ENCODE peak calls at places on chromosomes 4 and X, in ten cellular contexts. D, M, Q, H, A, F, B, S, T and W are unnamed samples.

GRCh38 chr4:102665527-102665926 is 95.2 kb downstream of the MANBA start:
- DNase-seq in B (no peak), H (no peak), T (no peak), F (no peak), Q (no peak), S (no peak), A (no peak), M (no peak), D (no peak), W (no peak)

GRCh38 chr4:83323136-83323535 is 11.5 kb downstream of the HPSE start:
- DNase-seq in B (no peak), H (no peak), T (no peak), D (no peak), M (no peak), S (no peak), A (no peak), F (no peak), Q (no peak), W (no peak)

GRCh38 chr4:147596976-147597375 is 20.2 kb upstream of the TMEM184C start:
- DNase-seq in S (peak), M (no peak), B (no peak), T (no peak), A (no peak), D (peak), H (no peak), Q (no peak), F (peak), W (peak)

GRCh38 chrX:143580266-143580665 is 55.6 kb downstream of the SLITRK4 start:
- DNase-seq in D (no peak), Q (no peak), H (no peak), T (no peak), F (no peak), S (peak), M (no peak), B (no peak), A (no peak), W (no peak)

GRCh38 chrX:110667706-110668105 is 127.9 kb downstream of the CHRDL1 start:
- DNase-seq in T (no peak), H (no peak), B (no peak), A (no peak), D (no peak), Q (no peak), M (no peak), F (no peak), S (peak), W (no peak)

GRCh38 chr4:103032575-103032974 is 13.1 kb upstream of the SLC9B1 start:
- DNase-seq in H (no peak), A (no peak), T (no peak), M (no peak), B (no peak), F (peak), S (peak), D (peak), Q (peak), W (peak)

GRCh38 chrX:119015407-119016242 is 41.2 kb downstream of the LONRF3 start:
- DNase-seq in T (peak), F (peak), A (no peak), S (peak), H (peak), D (peak), M (no peak), Q (no peak), B (no peak), W (peak)

GRCh38 chrX:132407704-132408103 is 81.1 kb downstream of the MBNL3 start:
- DNase-seq in S (no peak), D (no peak), Q (no peak), T (no peak), M (no peak), B (no peak), A (no peak), F (no peak), H (no peak), W (no peak)

GRCh38 chrX:15465347-15465746 is 27.8 kb downstream of the PIR start:
- DNase-seq in Q (no peak), A (no peak), D (no peak), S (no peak), B (no peak), H (peak), M (no peak), F (peak), T (no peak), W (no peak)

GRCh38 chr4:40058121-40058520 is 1.5 kb downstream of the N4BP2 start:
- DNase-seq in F (no peak), H (no peak), S (no peak), D (no peak), M (no peak), B (no peak), T (no peak), A (no peak), Q (no peak), W (no peak)

GRCh38 chrX:119247702-119248101 is 11.6 kb downstream of the PGRMC1 start:
- DNase-seq in F (no peak), D (no peak), M (no peak), H (no peak), S (no peak), T (no peak), A (no peak), Q (no peak), B (no peak), W (no peak)

GRCh38 chrX:50067435-50068292 is 133.1 kb downstream of the AKAP4 start:
- DNase-seq in F (peak), B (no peak), M (no peak), D (no peak), S (peak), T (no peak), Q (peak), A (no peak), H (no peak), W (peak)

GRCh38 chr4:165325732-165326512 is 1.5 kb upstream of the MSMO1 start:
- DNase-seq in B (no peak), F (peak), A (no peak), T (no peak), S (peak), D (peak), M (no peak), H (no peak), Q (no peak), W (peak)

GRCh38 chr4:14888790-14889189 is 113.5 kb upstream of the CPEB2 start:
- DNase-seq in H (no peak), T (no peak), B (no peak), D (no peak), M (no peak), F (no peak), S (no peak), A (no peak), Q (no peak), W (no peak)

GRCh38 chr4:120331486-120332281 is 265.0 kb upstream of the MAD2L1 start:
- DNase-seq in T (no peak), M (no peak), Q (no peak), A (no peak), F (peak), S (peak), D (peak), B (no peak), H (no peak), W (no peak)

GRCh38 chrX:16778993-16779392 is 7.3 kb upstream of the TXLNG start:
- DNase-seq in Q (no peak), M (no peak), T (no peak), A (no peak), D (no peak), B (no peak), F (no peak), H (no peak), S (no peak), W (no peak)

GRCh38 chr4:113101669-113102068 is 52.2 kb downstream of the ANK2 start:
- DNase-seq in T (no peak), H (no peak), F (peak), D (no peak), M (no peak), A (no peak), B (no peak), S (peak), Q (no peak), W (peak)

GRCh38 chrX:12494400-12495138 is 296.6 kb upstream of the PRPS2 start:
- DNase-seq in F (no peak), Q (no peak), S (no peak), A (no peak), D (no peak), B (no peak), T (no peak), M (no peak), H (no peak), W (no peak)

GRCh38 chr4:1237981-1238675 is 10.8 kb downstream of the CTBP1 start:
- DNase-seq in A (no peak), S (no peak), B (no peak), D (no peak), F (no peak), Q (no peak), H (no peak), T (no peak), M (no peak), W (no peak)

GRCh38 chr4:1167244-1167949 is 5.0 kb downstream of the SPON2 start:
- DNase-seq in Q (peak), S (peak), B (peak), D (peak), M (peak), A (peak), F (peak), T (peak), H (peak), W (peak)

GRCh38 chrX:123331349-123331748 is 147.3 kb downstream of the GRIA3 start:
- DNase-seq in H (no peak), D (no peak), M (no peak), A (no peak), T (no peak), B (no peak), S (no peak), F (no peak), Q (no peak), W (no peak)

GRCh38 chrX:627510-627964 is 3.1 kb upstream of the SHOX start:
- DNase-seq in F (no peak), B (no peak), Q (no peak), T (no peak), H (no peak), A (no peak), S (no peak), M (no peak), D (no peak), W (no peak)

GRCh38 chrX:20437678-20438077 is 171.0 kb upstream of the RPS6KA3 start:
- DNase-seq in Q (no peak), T (no peak), B (no peak), M (no peak), A (peak), F (no peak), S (no peak), D (no peak), H (no peak), W (no peak)

GRCh38 chr4:168337550-168337940 is 19.0 kb upstream of the DDX60 start:
- DNase-seq in A (no peak), M (no peak), Q (no peak), S (no peak), B (no peak), H (no peak), D (no peak), F (peak), T (no peak), W (no peak)

GRCh38 chr4:85938062-85938461 is 421.8 kb downstream of the MAPK10 start:
- DNase-seq in A (no peak), T (no peak), F (no peak), D (no peak), H (no peak), Q (no peak), S (no peak), M (no peak), B (no peak), W (no peak)

GRCh38 chrX:32954125-32954524 is 257.2 kb downstream of the DMD start:
- DNase-seq in B (no peak), T (no peak), A (no peak), D (no peak), H (no peak), M (no peak), Q (no peak), S (no peak), F (no peak), W (no peak)

GRCh38 chr4:17708992-17709759 is 72.2 kb downstream of the FAM184B start:
- DNase-seq in B (no peak), M (no peak), F (no peak), A (no peak), S (no peak), T (no peak), H (no peak), D (no peak), Q (no peak), W (no peak)

GRCh38 chr4:169791527-169792156 is 33.9 kb upstream of the HPF1 start:
- DNase-seq in Q (peak), H (peak), A (no peak), F (peak), M (no peak), D (peak), S (peak), B (no peak), T (no peak), W (peak)

GRCh38 chrX:78092296-78092695 is 11.8 kb upstream of the PGK1 start:
- DNase-seq in A (no peak), T (no peak), F (peak), S (peak), M (no peak), H (no peak), D (peak), B (no peak), Q (no peak), W (peak)

GRCh38 chrX:133337250-133337649 is 78.0 kb downstream of the GPC4 start:
- DNase-seq in A (no peak), B (no peak), Q (no peak), F (peak), M (no peak), T (no peak), D (no peak), S (no peak), H (no peak), W (no peak)

GRCh38 chr4:23969635-23970034 is 79.8 kb upstream of the PPARGC1A start:
- DNase-seq in B (no peak), S (no peak), M (no peak), F (no peak), A (no peak), D (no peak), T (no peak), H (no peak), Q (no peak), W (no peak)